ENCODE peak calls at places on chromosome 21, in ten cellular contexts. A, T, S, Y, Q, L, K, P, V and E are unnamed samples.

GRCh38 chr21:36753556-36753955 is 54.6 kb downstream of the SIM2 start:
- DNase-seq in A (no peak), T (no peak), S (no peak), Y (no peak), Q (no peak), L (no peak), K (peak), P (no peak), V (no peak), E (no peak)

GRCh38 chr21:45022736-45023135 is 51.6 kb upstream of the ADARB1 start:
- DNase-seq in A (no peak), T (no peak), S (no peak), Y (no peak), Q (no peak), L (no peak), K (no peak), P (no peak), V (no peak), E (no peak)

GRCh38 chr21:17454315-17455027 is 58.4 kb upstream of the CXADR start:
- DNase-seq in A (no peak), T (peak), S (peak), Y (peak), Q (peak), L (peak), K (peak), P (no peak), V (peak), E (no peak)

GRCh38 chr21:26949830-26950229 is 17.1 kb downstream of the ADAMTS5 start:
- DNase-seq in A (no peak), T (no peak), S (no peak), Y (no peak), Q (no peak), L (no peak), K (no peak), P (no peak), V (no peak), E (no peak)

GRCh38 chr21:45721656-45722055 is 78.1 kb downstream of the PCBP3 start:
- DNase-seq in A (no peak), T (no peak), S (no peak), Y (no peak), Q (no peak), L (no peak), K (no peak), P (no peak), V (no peak), E (no peak)

GRCh38 chr21:41167348-41168342 is at the start of gene BACE2:
- DNase-seq in A (peak), T (peak), S (peak), Y (peak), Q (no peak), L (peak), K (peak), P (peak), V (peak), E (peak)

GRCh38 chr21:36847189-36847588 is 119.3 kb downstream of the HLCS start:
- DNase-seq in A (no peak), T (peak), S (no peak), Y (no peak), Q (no peak), L (peak), K (peak), P (no peak), V (no peak), E (no peak)

GRCh38 chr21:36509966-36510742 is 30.2 kb upstream of the CLDN14 start:
- DNase-seq in A (no peak), T (peak), S (no peak), Y (no peak), Q (no peak), L (no peak), K (peak), P (peak), V (no peak), E (peak)

GRCh38 chr21:31351438-31351837 is 7.4 kb upstream of the TIAM1 start:
- DNase-seq in A (no peak), T (peak), S (no peak), Y (no peak), Q (no peak), L (no peak), K (peak), P (no peak), V (no peak), E (peak)

GRCh38 chr21:44814498-44815023 is 3.3 kb downstream of the SUMO3 start:
- DNase-seq in A (no peak), T (no peak), S (no peak), Y (no peak), Q (no peak), L (no peak), K (no peak), P (no peak), V (no peak), E (no peak)

GRCh38 chr21:39867198-39867650 is at the start of gene PCP4:
- DNase-seq in A (no peak), T (peak), S (no peak), Y (peak), Q (no peak), L (no peak), K (peak), P (peak), V (peak), E (peak)

GRCh38 chr21:43206231-43207042 is 37.6 kb downstream of the CRYAA start:
- DNase-seq in A (no peak), T (no peak), S (no peak), Y (no peak), Q (no peak), L (no peak), K (no peak), P (no peak), V (no peak), E (no peak)

GRCh38 chr21:45870851-45871615 is 110.5 kb upstream of the COL6A1 start:
- DNase-seq in A (no peak), T (no peak), S (no peak), Y (no peak), Q (no peak), L (no peak), K (no peak), P (no peak), V (no peak), E (no peak)

GRCh38 chr21:27424601-27425000 is 457.7 kb upstream of the ADAMTS5 start:
- DNase-seq in A (no peak), T (no peak), S (no peak), Y (no peak), Q (no peak), L (no peak), K (no peak), P (no peak), V (no peak), E (no peak)

GRCh38 chr21:45179568-45180288 is 105.3 kb downstream of the ADARB1 start:
- DNase-seq in A (no peak), T (no peak), S (no peak), Y (no peak), Q (no peak), L (no peak), K (no peak), P (no peak), V (no peak), E (no peak)

GRCh38 chr21:26939532-26940181 is 27.2 kb downstream of the ADAMTS5 start:
- DNase-seq in A (no peak), T (no peak), S (no peak), Y (peak), Q (no peak), L (no peak), K (peak), P (no peak), V (no peak), E (no peak)

GRCh38 chr21:46033410-46034404 is 52.1 kb downstream of the COL6A1 start:
- DNase-seq in A (no peak), T (peak), S (no peak), Y (no peak), Q (no peak), L (no peak), K (peak), P (no peak), V (no peak), E (no peak)

GRCh38 chr21:45253180-45253579 is 34.5 kb downstream of the POFUT2 start:
- DNase-seq in A (no peak), T (no peak), S (no peak), Y (no peak), Q (no peak), L (no peak), K (peak), P (no peak), V (no peak), E (no peak)

GRCh38 chr21:45052960-45053359 is 21.4 kb upstream of the ADARB1 start:
- DNase-seq in A (no peak), T (no peak), S (no peak), Y (no peak), Q (no peak), L (no peak), K (no peak), P (no peak), V (no peak), E (no peak)

GRCh38 chr21:42437786-42438185 is 34.1 kb downstream of the UBASH3A start:
- DNase-seq in A (no peak), T (peak), S (no peak), Y (no peak), Q (no peak), L (no peak), K (peak), P (no peak), V (no peak), E (no peak)

GRCh38 chr21:45010096-45010495 is 64.3 kb upstream of the ADARB1 start:
- DNase-seq in A (no peak), T (no peak), S (no peak), Y (no peak), Q (no peak), L (no peak), K (peak), P (no peak), V (no peak), E (no peak)

GRCh38 chr21:36183144-36183795 is 26.6 kb downstream of the DOP1B start:
- DNase-seq in A (no peak), T (no peak), S (no peak), Y (no peak), Q (no peak), L (no peak), K (no peak), P (no peak), V (no peak), E (no peak)

GRCh38 chr21:17813353-17813752 is 5.8 kb downstream of the C21orf91 start:
- DNase-seq in A (no peak), T (no peak), S (no peak), Y (no peak), Q (no peak), L (no peak), K (no peak), P (no peak), V (no peak), E (no peak)

GRCh38 chr21:35357041-35357780 is 308.1 kb upstream of the RUNX1 start:
- DNase-seq in A (no peak), T (no peak), S (no peak), Y (no peak), Q (no peak), L (no peak), K (no peak), P (no peak), V (no peak), E (no peak)

DNA sequence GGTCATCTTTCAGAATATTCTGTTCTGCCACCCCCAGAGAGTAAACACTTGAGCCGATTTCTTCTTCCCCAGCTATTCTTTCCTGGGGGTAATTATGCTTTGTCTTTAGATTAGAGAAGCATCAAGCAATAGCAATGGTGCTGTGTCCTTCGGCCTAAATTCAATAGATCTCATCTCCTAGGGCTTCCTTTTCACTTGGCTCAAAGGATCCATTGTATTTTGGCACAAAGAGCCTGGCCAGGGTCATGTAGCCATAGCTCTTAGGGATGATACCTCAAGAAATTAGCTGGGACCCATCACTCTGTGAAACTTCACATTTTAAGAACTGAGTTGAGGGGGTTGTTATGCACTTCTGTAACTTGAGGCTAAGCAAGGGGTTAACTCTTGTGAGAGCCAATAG is 27.0 kb downstream of the MRPS6 start:
- DNase-seq in A (no peak), T (no peak), S (no peak), Y (no peak), Q (no peak), L (no peak), K (no peak), P (no peak), V (no peak), E (no peak)
- TF ChIP-seq CTCF in A (no peak), T (no peak), S (no peak), Y (no peak), Q (no peak), L (no peak), K (no peak), P (no peak), V (no peak), E (no peak)

GRCh38 chr21:14773777-14774345 is 227.7 kb upstream of the SAMSN1 start:
- DNase-seq in A (peak), T (peak), S (peak), Y (no peak), Q (peak), L (no peak), K (peak), P (peak), V (peak), E (peak)
- TF ChIP-seq CTCF in A (no peak), T (peak), S (no peak), Y (no peak), Q (peak), L (peak), K (peak), P (peak), V (peak), E (peak)

DNA sequence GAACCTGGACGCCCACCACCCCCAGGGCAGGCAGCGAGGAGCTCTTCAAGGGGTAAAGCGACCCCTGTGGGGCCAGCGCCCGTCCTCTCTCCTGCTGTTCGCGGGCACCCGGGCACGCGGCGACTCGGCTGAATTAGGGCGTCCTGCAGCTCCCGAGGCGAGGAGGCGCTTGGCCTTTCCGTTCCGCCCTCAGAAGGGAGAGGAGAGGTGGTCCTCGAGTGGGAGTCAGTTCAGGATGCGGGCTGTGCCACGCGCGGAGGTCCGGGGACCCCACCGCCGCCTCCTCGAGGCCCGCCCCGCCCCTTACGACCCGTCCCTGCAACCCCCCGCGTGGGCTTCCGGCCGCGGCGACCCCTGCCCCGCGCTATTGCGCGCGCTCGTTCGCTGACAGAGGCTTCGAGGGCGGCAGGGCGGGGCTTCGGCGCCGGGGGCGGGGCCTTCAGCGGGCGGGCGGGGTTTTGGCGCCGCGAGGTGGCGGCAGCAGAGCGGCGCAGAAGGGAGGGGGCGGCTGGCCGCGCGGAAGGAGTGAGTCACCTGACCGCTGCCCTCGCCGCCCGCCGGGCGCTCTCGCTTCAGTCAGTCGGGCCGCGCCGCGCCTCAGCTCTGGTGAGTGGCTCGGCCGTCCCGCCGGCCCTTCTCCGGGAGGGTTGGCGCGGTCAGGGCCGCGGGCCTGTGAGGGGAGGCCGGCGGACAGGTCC is at the start of gene BACH1:
- DNase-seq in A (peak), T (peak), S (peak), Y (peak), Q (peak), L (peak), K (peak), P (peak), V (peak), E (peak)
- TF ChIP-seq CTCF in A (peak), T (peak), S (peak), Y (no peak), Q (peak), L (peak), K (peak), P (peak), V (peak), E (no peak)

GRCh38 chr21:20040768-20041167 is 957.4 kb upstream of the NCAM2 start:
- DNase-seq in A (no peak), T (peak), S (no peak), Y (no peak), Q (no peak), L (no peak), K (peak), P (no peak), V (no peak), E (no peak)
- TF ChIP-seq CTCF in A (no peak), T (peak), S (no peak), Y (no peak), Q (peak), L (no peak), K (peak), P (peak), V (no peak), E (no peak)

GRCh38 chr21:19507682-19508260 is 1104.2 kb upstream of the TMPRSS15 start:
- DNase-seq in A (no peak), T (peak), S (no peak), Y (no peak), Q (no peak), L (no peak), K (peak), P (no peak), V (no peak), E (no peak)
- TF ChIP-seq CTCF in A (no peak), T (peak), S (no peak), Y (no peak), Q (peak), L (no peak), K (peak), P (no peak), V (no peak), E (no peak)

DNA sequence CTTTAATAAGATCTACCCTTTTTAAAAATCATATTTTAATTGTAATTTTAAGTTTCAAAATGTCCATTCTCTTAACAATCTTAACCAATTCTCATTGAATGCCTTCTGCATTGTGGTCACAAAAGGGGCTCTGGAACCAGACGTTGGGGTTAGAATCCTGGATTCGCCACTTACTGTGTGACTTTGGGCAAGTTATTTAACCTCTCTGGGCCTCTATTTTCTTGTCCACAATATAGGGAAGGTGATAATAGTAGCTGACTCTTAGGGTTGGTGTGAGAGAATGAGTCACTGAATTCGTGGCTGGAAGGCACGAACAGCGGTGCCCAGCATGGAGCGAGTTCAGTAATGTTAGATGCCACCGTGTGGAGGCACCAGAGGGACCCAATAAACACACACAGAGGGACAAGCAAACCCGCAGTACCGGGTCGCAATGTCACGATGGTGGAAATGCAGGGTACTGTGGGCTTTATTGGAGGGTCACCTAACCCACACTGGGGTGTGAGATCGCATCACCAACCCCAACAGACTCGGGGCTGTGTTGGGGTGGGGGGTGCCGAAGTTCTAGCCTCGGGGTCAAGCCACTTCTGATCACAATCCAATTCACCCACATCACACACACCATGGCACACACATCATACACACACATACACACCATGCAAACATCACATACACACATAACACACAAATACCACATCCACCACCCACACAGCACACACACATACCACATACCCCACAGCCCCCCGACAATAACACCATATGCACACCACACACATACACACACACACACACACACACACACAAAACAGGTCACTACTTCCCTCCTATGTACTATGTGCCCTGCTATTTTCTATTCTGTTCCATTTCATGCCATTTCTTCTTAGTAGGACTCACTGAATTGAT is 27.0 kb upstream of the IFNAR2 start:
- DNase-seq in A (no peak), T (no peak), S (no peak), Y (no peak), Q (no peak), L (no peak), K (no peak), P (no peak), V (no peak), E (peak)
- TF ChIP-seq CTCF in A (no peak), T (no peak), S (no peak), Y (no peak), Q (no peak), L (no peak), K (no peak), P (no peak), V (no peak), E (no peak)

GRCh38 chr21:38240121-38240520 is 16.7 kb upstream of the KCNJ15 start:
- DNase-seq in A (no peak), T (no peak), S (no peak), Y (no peak), Q (no peak), L (no peak), K (no peak), P (no peak), V (no peak), E (no peak)

GRCh38 chr21:38241029-38241740 is 15.6 kb upstream of the KCNJ15 start:
- DNase-seq in A (no peak), T (no peak), S (no peak), Y (no peak), Q (no peak), L (no peak), K (no peak), P (no peak), V (no peak), E (peak)

GRCh38 chr21:38242036-38242435 is 14.8 kb upstream of the KCNJ15 start:
- DNase-seq in A (no peak), T (no peak), S (no peak), Y (no peak), Q (no peak), L (no peak), K (no peak), P (no peak), V (no peak), E (no peak)

GRCh38 chr21:38234395-38235142 is 22.2 kb upstream of the KCNJ15 start:
- DNase-seq in A (no peak), T (peak), S (no peak), Y (no peak), Q (no peak), L (no peak), K (peak), P (peak), V (no peak), E (peak)

DNA sequence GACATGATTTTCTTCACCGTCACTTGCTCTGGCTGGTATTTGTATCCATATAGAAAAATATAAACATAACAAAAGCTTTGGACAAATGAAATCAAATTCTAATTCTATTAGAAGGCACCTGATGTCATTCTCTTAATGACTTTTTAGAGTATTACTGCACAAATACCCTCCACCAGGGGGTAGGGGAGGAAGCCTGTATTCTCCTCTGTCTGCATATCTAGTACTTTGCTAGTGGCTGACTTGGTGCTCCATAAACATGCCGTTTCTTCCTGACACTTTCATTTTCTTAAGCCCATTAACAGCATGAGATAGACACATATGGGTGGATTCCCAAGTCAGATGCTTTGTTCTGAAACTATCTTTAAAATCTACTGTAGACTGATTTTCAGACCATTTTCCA is 20.6 kb upstream of the KCNJ15 start:
- DNase-seq in A (no peak), T (no peak), S (no peak), Y (no peak), Q (no peak), L (no peak), K (peak), P (no peak), V (no peak), E (peak)
- TF ChIP-seq CTCF in A (no peak), T (no peak), S (no peak), Y (no peak), Q (no peak), L (no peak), K (peak), P (no peak), V (no peak), E (no peak)